ENCODE peak calls at places on chromosomes 2 and 18, in eight cellular contexts. V is sigmoid colon, Z is HCT116, G is stomach, F is breast epithelium, M is esophagus muscularis mucosa, U is endothelial cell of umbilical vein, R is H1. O is an unnamed sample.

GRCh38 chr2:105775809-105776559 is 31.3 kb downstream of the NCK2 start:
- DNase-seq in V (no peak), Z (no peak), G (no peak), F (no peak), M (no peak), U (no peak), R (no peak), O (peak; percentile 91)

GRCh38 chr2:134056226-134056625 is 197.6 kb upstream of the MGAT5 start:
- DNase-seq in V (no peak), Z (no peak), G (no peak), F (no peak), M (no peak), U (no peak), R (no peak), O (no peak)

GRCh38 chr2:164620873-164621760 is at the start of gene GRB14:
- DNase-seq in V (no peak), Z (peak; percentile 28), G (peak; percentile 45), F (no peak), M (no peak), U (peak; percentile 34), R (peak; percentile 84), O (peak; percentile 73)

GRCh38 chr2:46849741-46850474 is 65.7 kb downstream of the MCFD2 start:
- DNase-seq in V (peak; percentile 84), Z (no peak), G (peak; percentile 51), F (no peak), M (no peak), U (peak; percentile 82), R (no peak), O (no peak)

GRCh38 chr2:17658251-17658843 is 95.3 kb downstream of the SMC6 start:
- DNase-seq in V (no peak), Z (no peak), G (no peak), F (no peak), M (no peak), U (no peak), R (no peak), O (no peak)

GRCh38 chr2:127705281-127706065 is 4.2 kb downstream of the SFT2D3 start:
- DNase-seq in V (no peak), Z (no peak), G (no peak), F (no peak), M (no peak), U (no peak), R (no peak), O (no peak)

GRCh38 chr2:59237311-59237710 is 996.2 kb upstream of the FANCL start:
- DNase-seq in V (no peak), Z (no peak), G (no peak), F (no peak), M (no peak), U (no peak), R (no peak), O (no peak)

GRCh38 chr2:20452551-20452950 is 5.7 kb downstream of the RHOB start:
- DNase-seq in V (peak; percentile 82), Z (no peak), G (peak; percentile 27), F (no peak), M (no peak), U (no peak), R (no peak), O (peak; percentile 43)

GRCh38 chr2:170454471-170455372 is 260.4 kb upstream of the SP5 start:
- DNase-seq in V (no peak), Z (no peak), G (no peak), F (no peak), M (no peak), U (no peak), R (no peak), O (no peak)

GRCh38 chr2:149065236-149065635 is 26.7 kb downstream of the LYPD6B start:
- DNase-seq in V (no peak), Z (no peak), G (no peak), F (no peak), M (peak; percentile 66), U (no peak), R (no peak), O (no peak)

GRCh38 chr2:16614314-16614860 is 51.2 kb downstream of the CYRIA start:
- DNase-seq in V (no peak), Z (no peak), G (peak; percentile 43), F (no peak), M (no peak), U (peak; percentile 16), R (no peak), O (no peak)

GRCh38 chr2:29363111-29363510 is 247.9 kb downstream of the CLIP4 start:
- DNase-seq in V (no peak), Z (no peak), G (no peak), F (no peak), M (no peak), U (no peak), R (no peak), O (no peak)

GRCh38 chr18:63098014-63098981 is 221.3 kb downstream of the BCL2 start:
- DNase-seq in V (no peak), Z (no peak), G (no peak), F (no peak), M (peak; percentile 57), U (no peak), R (no peak), O (no peak)

GRCh38 chr18:64164883-64165282 is 16.0 kb upstream of the LINC00305 start:
- DNase-seq in V (no peak), Z (no peak), G (no peak), F (no peak), M (no peak), U (no peak), R (no peak), O (no peak)

GRCh38 chr2:84906108-84906899 is 848 bp downstream of the TMSB10 start:
- DNase-seq in V (peak; percentile 74), Z (no peak), G (peak; percentile 59), F (no peak), M (peak; percentile 90), U (peak; percentile 32), R (no peak), O (peak; percentile 93)

GRCh38 chr18:71036783-71037182 is 747.9 kb downstream of the SOCS6 start:
- DNase-seq in V (no peak), Z (no peak), G (no peak), F (no peak), M (no peak), U (peak; percentile 95), R (no peak), O (no peak)

GRCh38 chr18:28045176-28045810 is 131.6 kb downstream of the CDH2 start:
- DNase-seq in V (no peak), Z (no peak), G (no peak), F (no peak), M (no peak), U (peak; percentile 50), R (no peak), O (no peak)

GRCh38 chr2:219078126-219078525 is 17.4 kb upstream of the IHH start:
- DNase-seq in V (no peak), Z (no peak), G (no peak), F (no peak), M (no peak), U (no peak), R (no peak), O (no peak)
- TF ChIP-seq CTCF in V (no peak), Z (peak; percentile 8), G (no peak), F (no peak), M (no peak), U (no peak), R (peak; percentile 26), O (no peak)

DNA sequence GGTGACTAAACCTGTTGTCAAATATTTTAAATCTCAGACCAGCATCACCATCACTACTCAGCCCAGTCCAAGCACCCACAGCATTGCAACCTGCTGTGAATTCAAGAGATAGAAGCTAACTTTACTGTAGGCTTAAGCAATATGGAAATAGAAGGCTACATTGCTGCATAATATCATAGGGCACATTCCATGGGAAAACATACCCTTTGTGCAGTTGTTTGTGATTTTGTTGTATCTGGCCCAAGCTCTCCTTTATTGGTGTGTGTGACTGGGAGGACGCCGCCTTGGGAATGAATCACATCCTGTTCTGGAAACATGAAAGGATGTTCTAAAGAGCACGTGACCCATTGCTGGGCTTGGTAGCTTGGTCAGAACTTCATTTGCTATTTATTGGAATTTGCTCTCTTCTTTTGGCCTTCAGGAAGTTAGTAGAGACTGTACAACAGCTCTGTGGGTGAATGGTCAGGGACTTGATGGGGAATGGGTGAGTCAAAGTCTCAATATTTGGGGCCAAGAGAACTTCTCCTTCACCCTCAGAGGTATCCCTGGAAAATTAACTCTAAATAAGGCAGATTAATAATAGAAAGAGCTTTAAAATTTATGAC is 106.8 kb upstream of the SERPINE2 start:
- DNase-seq in V (no peak), Z (peak; percentile 75), G (no peak), F (no peak), M (no peak), U (peak; percentile 94), R (no peak), O (no peak)
- TF ChIP-seq POLR2AphosphoS5 in V (no peak), Z (no peak), G (no peak), F (no peak), M (no peak), U (peak; percentile 58), R (no peak), O (no peak)

DNA sequence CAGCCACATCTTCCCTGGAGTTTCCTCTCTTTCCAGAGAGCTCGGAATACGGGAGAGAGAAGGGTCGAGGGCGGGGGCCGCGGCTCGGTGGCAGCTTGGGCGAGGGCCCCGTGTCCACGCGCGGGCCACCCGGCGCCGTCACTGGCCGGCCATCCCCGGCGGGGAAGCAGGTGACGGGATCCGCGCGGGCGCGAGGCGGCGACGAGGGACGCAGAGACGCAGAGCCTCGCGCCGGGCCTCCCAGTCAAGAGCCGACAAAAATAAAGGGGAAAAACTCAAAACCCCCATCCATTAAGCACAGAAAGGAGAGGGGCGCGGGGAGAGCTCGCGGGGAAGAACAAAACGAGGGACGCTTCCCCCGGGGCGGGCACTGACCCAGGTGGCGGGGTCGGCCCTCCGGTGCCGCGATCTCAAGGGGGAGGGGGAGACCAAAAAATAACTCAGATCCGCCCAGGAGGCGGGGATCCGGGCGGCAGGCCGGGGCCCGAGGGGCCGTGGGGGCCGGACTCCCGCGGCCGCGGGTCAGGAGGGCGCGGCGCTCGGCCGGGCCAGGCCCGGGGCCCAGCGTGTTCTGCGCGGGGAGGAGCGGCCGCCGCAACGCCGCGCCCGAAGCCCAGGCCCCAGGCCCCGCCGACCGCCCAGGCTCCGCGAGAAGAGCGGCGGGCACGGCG is 652 bp downstream of the RNF103 start:
- DNase-seq in V (peak; percentile 74), Z (no peak), G (peak; percentile 59), F (peak; percentile 58), M (no peak), U (peak; percentile 43), R (peak; percentile 66), O (peak; percentile 93)
- TF ChIP-seq POLR2A in V (no peak), Z (no peak), G (no peak), F (no peak), M (no peak), U (no peak), R (no peak), O (no peak)

GRCh38 chr2:12176621-12177020 is 430.2 kb downstream of the LPIN1 start:
- DNase-seq in V (no peak), Z (no peak), G (no peak), F (no peak), M (no peak), U (no peak), R (no peak), O (no peak)

GRCh38 chr2:12170151-12170550 is 423.7 kb downstream of the LPIN1 start:
- DNase-seq in V (no peak), Z (no peak), G (no peak), F (no peak), M (no peak), U (no peak), R (no peak), O (no peak)

GRCh38 chr2:12173943-12174340 is 427.5 kb downstream of the LPIN1 start:
- DNase-seq in V (no peak), Z (no peak), G (no peak), F (no peak), M (no peak), U (no peak), R (no peak), O (no peak)

GRCh38 chr2:12175323-12175722 is 428.9 kb downstream of the LPIN1 start:
- DNase-seq in V (no peak), Z (no peak), G (no peak), F (no peak), M (no peak), U (no peak), R (no peak), O (no peak)

GRCh38 chr2:12173271-12173942 is 427.0 kb downstream of the LPIN1 start:
- DNase-seq in V (no peak), Z (no peak), G (no peak), F (no peak), M (no peak), U (no peak), R (no peak), O (no peak)
- TF ChIP-seq CTCF in V (no peak), Z (peak; percentile 15), G (no peak), F (no peak), M (no peak), U (peak; percentile 4), R (no peak), O (no peak)